ENCODE peak calls at places on chromosome 1, in four cellular contexts. S is Daoy, B is GF-D8, Z is HEK293T. X is an unnamed sample.

GRCh38 chr1:207070811-207071210 is 17.7 kb downstream of the PFKFB2 start:
- DNase-seq in S (no peak), B (peak; percentile 20), Z (no peak), X (no peak)

GRCh38 chr1:8423134-8423701 is 105.3 kb downstream of the SLC45A1 start:
- DNase-seq in S (peak; percentile 37), B (no peak), Z (peak; percentile 29), X (peak; percentile 83)

GRCh38 chr1:20494609-20495311 is 8.8 kb upstream of the CAMK2N1 start:
- DNase-seq in S (peak; percentile 84), B (no peak), Z (no peak), X (peak; percentile 93)

GRCh38 chr1:4224687-4225086 is 324.6 kb upstream of the C1orf174 start:
- DNase-seq in S (no peak), B (no peak), Z (no peak), X (no peak)

GRCh38 chr1:20325407-20325737 is 34.7 kb downstream of the VWA5B1 start:
- DNase-seq in S (no peak), B (no peak), Z (no peak), X (no peak)

GRCh38 chr1:196467230-196467629 is 141.0 kb downstream of the KCNT2 start:
- DNase-seq in S (no peak), B (no peak), Z (no peak), X (no peak)

GRCh38 chr1:201619513-201619912 is 80.6 kb downstream of the NAV1 start:
- DNase-seq in S (peak; percentile 79), B (no peak), Z (no peak), X (no peak)

GRCh38 chr1:35449334-35450008 is 107.7 kb downstream of the KIAA0319L start:
- DNase-seq in S (peak; percentile 80), B (no peak), Z (no peak), X (peak; percentile 80)

X was measured in osteoblast.